ENCODE peak calls at places on chromosomes 12 and 14, in ten cellular contexts. Q, A, U, J, N, P, R, M, B and H are unnamed samples.

GRCh38 chr14:105325716-105326567 is 11.4 kb downstream of the PACS2 start:
- DNase-seq in Q (no peak), A (no peak), U (no peak), J (no peak), N (no peak), P (no peak), R (no peak), M (no peak), B (no peak), H (no peak)

GRCh38 chr14:101511199-101511598 is 50.1 kb upstream of the DIO3 start:
- DNase-seq in Q (no peak), A (no peak), U (no peak), J (no peak), N (no peak), P (no peak), R (no peak), M (no peak), B (no peak), H (no peak)

GRCh38 chr14:103185051-103186027 is 62.1 kb downstream of the TNFAIP2 start:
- DNase-seq in Q (peak; percentile 71), A (peak; percentile 53), U (peak; percentile 80), J (no peak), N (peak; percentile 52), P (peak; percentile 84), R (peak; percentile 71), M (peak; percentile 74), B (no peak), H (peak; percentile 25)

GRCh38 chr14:92785601-92786426 is 8.3 kb upstream of the GOLGA5 start:
- DNase-seq in Q (peak; percentile 40), A (peak; percentile 86), U (peak; percentile 53), J (no peak), N (no peak), P (no peak), R (peak; percentile 90), M (peak; percentile 50), B (no peak), H (peak; percentile 63)

GRCh38 chr12:60689137-60689536 is 1093.3 kb downstream of the SLC16A7 start:
- DNase-seq in Q (no peak), A (no peak), U (no peak), J (no peak), N (peak; percentile 15), P (no peak), R (no peak), M (peak; percentile 5), B (no peak), H (no peak)

GRCh38 chr12:9760699-9761406 is at the start of gene CD69:
- DNase-seq in Q (peak; percentile 71), A (no peak), U (no peak), J (no peak), N (no peak), P (no peak), R (no peak), M (no peak), B (peak; percentile 59), H (no peak)

GRCh38 chr12:47835017-47835830 is 15.5 kb upstream of the HDAC7 start:
- DNase-seq in Q (no peak), A (no peak), U (no peak), J (no peak), N (no peak), P (no peak), R (no peak), M (no peak), B (no peak), H (no peak)

GRCh38 chr14:62694075-62694474 is 351.2 kb downstream of the KCNH5 start:
- DNase-seq in Q (no peak), A (peak; percentile 81), U (no peak), J (no peak), N (no peak), P (no peak), R (peak; percentile 83), M (peak; percentile 17), B (no peak), H (peak; percentile 5)

GRCh38 chr14:60722163-60722835 is 1.9 kb downstream of the SIX4 start:
- DNase-seq in Q (peak; percentile 54), A (peak; percentile 64), U (peak; percentile 83), J (no peak), N (peak; percentile 56), P (peak; percentile 59), R (peak; percentile 49), M (peak; percentile 64), B (no peak), H (peak; percentile 43)

GRCh38 chr12:1670244-1670814 is 20.5 kb upstream of the ADIPOR2 start:
- DNase-seq in Q (no peak), A (no peak), U (no peak), J (no peak), N (no peak), P (no peak), R (no peak), M (no peak), B (no peak), H (no peak)

GRCh38 chr12:116624516-116624915 is 65.3 kb downstream of the MAP1LC3B2 start:
- DNase-seq in Q (no peak), A (no peak), U (no peak), J (no peak), N (no peak), P (no peak), R (no peak), M (no peak), B (no peak), H (no peak)

GRCh38 chr12:95646781-95647184 is 95.5 kb upstream of the USP44 start:
- DNase-seq in Q (peak; percentile 56), A (peak; percentile 16), U (no peak), J (no peak), N (no peak), P (no peak), R (peak; percentile 88), M (no peak), B (no peak), H (peak; percentile 96)

GRCh38 chr12:130557876-130558770 is 158.0 kb downstream of the RIMBP2 start:
- DNase-seq in Q (no peak), A (no peak), U (no peak), J (no peak), N (no peak), P (peak; percentile 25), R (no peak), M (no peak), B (no peak), H (no peak)

GRCh38 chr14:68094158-68094557 is 274.6 kb downstream of the RAD51B start:
- DNase-seq in Q (no peak), A (no peak), U (peak; percentile 42), J (no peak), N (no peak), P (no peak), R (no peak), M (peak; percentile 75), B (no peak), H (no peak)

GRCh38 chr12:6822461-6823135 is 977 bp downstream of the GPR162 start:
- DNase-seq in Q (no peak), A (no peak), U (no peak), J (no peak), N (no peak), P (no peak), R (no peak), M (no peak), B (no peak), H (no peak)

GRCh38 chr14:104393199-104393897 is 186.2 kb upstream of the C14orf180 start:
- DNase-seq in Q (no peak), A (no peak), U (no peak), J (no peak), N (no peak), P (no peak), R (no peak), M (no peak), B (no peak), H (no peak)

GRCh38 chr12:388547-389137 is 478 bp downstream of the KDM5A start:
- DNase-seq in Q (peak; percentile 64), A (peak; percentile 23), U (peak; percentile 15), J (no peak), N (no peak), P (no peak), R (peak; percentile 36), M (peak; percentile 23), B (peak; percentile 15), H (peak; percentile 19)

GRCh38 chr12:38919191-38919590 is 13.8 kb upstream of the CPNE8 start:
- DNase-seq in Q (no peak), A (peak; percentile 44), U (peak; percentile 77), J (no peak), N (no peak), P (no peak), R (peak; percentile 37), M (no peak), B (no peak), H (no peak)

GRCh38 chr12:5898874-5899273 is 46.2 kb downstream of the ANO2 start:
- DNase-seq in Q (no peak), A (no peak), U (peak; percentile 16), J (no peak), N (peak; percentile 19), P (no peak), R (no peak), M (no peak), B (no peak), H (no peak)

GRCh38 chr14:99262977-99263448 is 9.0 kb downstream of the BCL11B start:
- DNase-seq in Q (no peak), A (no peak), U (no peak), J (no peak), N (no peak), P (no peak), R (no peak), M (no peak), B (no peak), H (no peak)

GRCh38 chr12:116276433-116277216 is 868 bp downstream of the MED13L start:
- DNase-seq in Q (peak; percentile 67), A (peak; percentile 58), U (peak; percentile 68), J (peak; percentile 20), N (peak; percentile 75), P (peak; percentile 50), R (peak; percentile 74), M (peak; percentile 60), B (peak; percentile 49), H (peak; percentile 66)

GRCh38 chr14:88882236-88882635 is 57.8 kb downstream of the TTC8 start:
- DNase-seq in Q (no peak), A (no peak), U (no peak), J (no peak), N (no peak), P (no peak), R (no peak), M (no peak), B (no peak), H (peak; percentile 32)

GRCh38 chr14:36996857-36997590 is 175.4 kb downstream of the SLC25A21 start:
- DNase-seq in Q (no peak), A (peak; percentile 28), U (no peak), J (no peak), N (no peak), P (no peak), R (no peak), M (peak; percentile 41), B (no peak), H (no peak)

GRCh38 chr12:25069221-25069620 is 120.3 kb upstream of the BCAT1 start:
- DNase-seq in Q (no peak), A (no peak), U (no peak), J (no peak), N (no peak), P (no peak), R (peak; percentile 5), M (peak; percentile 12), B (no peak), H (no peak)

GRCh38 chr12:86666311-86666710 is 410.1 kb upstream of the MGAT4C start:
- DNase-seq in Q (no peak), A (peak; percentile 22), U (no peak), J (no peak), N (no peak), P (no peak), R (peak; percentile 2), M (peak; percentile 43), B (no peak), H (peak; percentile 16)

GRCh38 chr12:591571-592505 is 71.4 kb downstream of the NINJ2 start:
- DNase-seq in Q (no peak), A (no peak), U (no peak), J (no peak), N (peak; percentile 94), P (peak; percentile 68), R (no peak), M (no peak), B (no peak), H (no peak)

GRCh38 chr12:46357438-46358324 is 14.9 kb downstream of the SLC38A2 start:
- DNase-seq in Q (peak; percentile 81), A (peak; percentile 90), U (peak; percentile 39), J (no peak), N (peak; percentile 63), P (no peak), R (peak; percentile 94), M (peak; percentile 76), B (no peak), H (peak; percentile 93)

GRCh38 chr14:20782280-20782890 is 1.3 kb downstream of the RNASE6 start:
- DNase-seq in Q (peak; percentile 56), A (no peak), U (peak; percentile 31), J (no peak), N (no peak), P (no peak), R (no peak), M (no peak), B (no peak), H (no peak)